ENCODE peak calls at places on chromosomes 4 and X, in seven cellular contexts. T is A549, G is body of pancreas, Z is adrenal gland, U is prostate gland, V is WERI-Rb-1, W is tibial nerve. J is an unnamed sample.
A peak's percentile ranks its signal among the peaks of the same experiment; 100 is the strongest.

GRCh38 chr4:21664355-21664754 is 284.2 kb downstream of the KCNIP4 start:
- DNase-seq in V (no peak), G (no peak), T (no peak), U (no peak), W (no peak), Z (no peak), J (peak; percentile 86)

GRCh38 chr4:6332042-6332668 is 62.5 kb downstream of the WFS1 start:
- DNase-seq in U (no peak), V (peak; percentile 71), T (peak; percentile 13), G (peak; percentile 45), W (no peak), Z (no peak), J (peak; percentile 23)

GRCh38 chr4:2512396-2513135 is 23.9 kb upstream of the FAM193A start:
- DNase-seq in V (no peak), T (no peak), Z (no peak), G (no peak), U (no peak), W (no peak), J (no peak)

GRCh38 chr4:87192155-87192919 is 28.1 kb downstream of the KLHL8 start:
- DNase-seq in T (no peak), U (no peak), V (no peak), Z (no peak), G (no peak), W (no peak), J (no peak)

GRCh38 chr4:169311643-169312365 is 41.0 kb upstream of the SH3RF1 start:
- DNase-seq in G (peak; percentile 53), W (peak; percentile 36), V (peak; percentile 56), T (peak; percentile 36), Z (no peak), U (no peak), J (peak; percentile 67)

GRCh38 chrX:130184168-130184567 is 12.4 kb downstream of the RAB33A start:
- DNase-seq in Z (no peak), T (no peak), V (no peak), W (no peak), U (no peak), G (no peak), J (no peak)

GRCh38 chrX:33086886-33087285 is 124.5 kb downstream of the DMD start:
- DNase-seq in G (no peak), U (no peak), Z (no peak), T (no peak), V (no peak), W (no peak), J (no peak)

GRCh38 chr4:93719552-93719951 is 109.0 kb upstream of the ATOH1 start:
- DNase-seq in U (no peak), G (no peak), V (no peak), T (no peak), W (no peak), Z (no peak), J (no peak)

GRCh38 chr4:145308598-145308997 is 128.2 kb upstream of the OTUD4 start:
- DNase-seq in Z (no peak), V (no peak), G (no peak), T (no peak), U (no peak), W (no peak), J (peak; percentile 46)

GRCh38 chr4:35167385-35167784 is 1076.9 kb downstream of the ARAP2 start:
- DNase-seq in V (no peak), G (no peak), T (no peak), U (no peak), W (no peak), Z (no peak), J (no peak)

GRCh38 chr4:165301833-165302232 is 25.6 kb upstream of the MSMO1 start:
- DNase-seq in V (no peak), Z (no peak), U (no peak), T (no peak), W (no peak), G (no peak), J (peak; percentile 63)

GRCh38 chrX:56563231-56564116 is at the start of gene UBQLN2:
- DNase-seq in U (peak; percentile 79), Z (peak; percentile 83), W (peak; percentile 72), G (peak; percentile 78), V (peak; percentile 79), T (no peak), J (peak; percentile 80)

GRCh38 chrX:13219990-13220764 is 99.7 kb downstream of the ATXN3L start:
- DNase-seq in T (no peak), W (no peak), U (no peak), Z (no peak), G (no peak), V (no peak), J (peak; percentile 71)

GRCh38 chrX:71533850-71534515 is 1.1 kb downstream of the OGT start:
- DNase-seq in W (peak; percentile 30), G (peak; percentile 20), Z (peak; percentile 27), V (peak; percentile 45), U (peak; percentile 22), T (peak; percentile 16), J (peak; percentile 56)

GRCh38 chr4:107757860-107758476 is 37.9 kb upstream of the PAPSS1 start:
- DNase-seq in T (peak; percentile 11), U (no peak), Z (no peak), G (no peak), W (no peak), V (no peak), J (peak; percentile 54)

GRCh38 chrX:125765347-125765746 is 400.7 kb downstream of the DCAF12L2 start:
- DNase-seq in U (no peak), G (no peak), T (no peak), W (no peak), V (no peak), Z (no peak), J (no peak)

GRCh38 chr4:174244441-174244840 is 39.0 kb downstream of the FBXO8 start:
- DNase-seq in W (no peak), T (no peak), G (no peak), Z (no peak), U (no peak), V (no peak), J (no peak)

GRCh38 chrX:102659790-102660757 is 8.8 kb downstream of the GPRASP1 start:
- DNase-seq in T (peak; percentile 69), G (peak; percentile 87), V (peak; percentile 80), Z (peak; percentile 84), U (peak; percentile 73), W (peak; percentile 92), J (peak; percentile 72)
- TF ChIP-seq CTCF in T (no peak), G (no peak), V (no peak), Z (peak; percentile 37), U (peak; percentile 15), W (no peak), J (peak; percentile 22)

GRCh38 chrX:39773923-39774803 is 323.6 kb downstream of the BCOR start:
- DNase-seq in U (no peak), W (no peak), V (no peak), T (no peak), Z (no peak), G (peak; percentile 26), J (peak; percentile 64)
- H3K4me3 ChIP-seq in U (no peak overlapping the region), W (no peak overlapping the region), V (no peak overlapping the region), T (no peak overlapping the region), Z (no peak overlapping the region), G (no peak overlapping the region), J (no peak overlapping the region)

DNA sequence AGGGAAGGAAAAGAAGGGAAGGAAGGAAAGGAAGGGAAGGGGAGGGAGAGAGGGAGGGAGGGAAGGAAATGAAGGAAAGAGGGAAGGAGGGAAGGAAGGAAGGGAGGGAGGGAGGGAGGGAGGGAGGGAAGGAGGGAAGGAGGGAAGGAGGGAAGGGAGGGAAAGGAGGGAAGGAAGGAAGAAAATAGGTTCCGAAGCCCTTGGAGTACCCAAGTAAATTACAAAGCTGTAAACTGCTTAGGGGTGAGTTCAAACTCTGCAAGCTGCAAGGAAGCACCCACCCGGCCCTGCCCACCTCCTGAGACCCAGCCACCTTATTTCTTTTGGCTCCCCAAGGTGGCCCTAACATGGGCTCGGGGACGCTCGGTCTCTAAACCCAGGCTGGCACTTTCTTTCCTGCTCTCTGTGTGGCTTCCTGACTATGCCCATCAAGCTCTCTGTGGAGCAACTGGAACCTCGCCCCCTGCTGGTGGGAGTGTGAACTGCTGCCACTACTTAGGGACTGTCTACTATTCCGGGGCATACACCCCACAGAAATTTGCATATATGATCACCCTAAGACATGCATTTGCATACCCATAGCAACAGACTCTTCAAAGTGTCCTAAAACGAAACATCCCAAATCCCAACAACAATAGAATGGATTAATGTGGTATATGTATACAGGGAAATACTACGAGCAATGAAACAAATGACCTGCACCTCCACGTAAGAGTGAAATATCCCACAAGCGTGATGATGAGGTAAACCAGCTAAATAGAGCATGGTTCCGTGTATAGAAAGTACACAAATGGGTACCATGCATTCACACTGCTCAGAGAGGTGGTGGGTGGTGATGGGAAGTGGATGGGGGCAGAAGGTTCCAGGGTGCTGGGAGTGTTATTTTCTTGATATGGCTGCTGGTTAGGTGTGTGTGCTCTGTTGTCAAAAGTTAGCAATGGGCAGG is 151.7 kb upstream of the TBL1X start:
- DNase-seq in V (peak; percentile 62), U (no peak), Z (peak; percentile 34), W (peak; percentile 24), G (peak; percentile 50), T (peak; percentile 7), J (no peak)
- TF ChIP-seq CTCF in V (peak; percentile 85), U (peak; percentile 35), Z (peak; percentile 60), W (peak; percentile 52), G (peak; percentile 36), T (peak; percentile 43), J (peak; percentile 57)

DNA sequence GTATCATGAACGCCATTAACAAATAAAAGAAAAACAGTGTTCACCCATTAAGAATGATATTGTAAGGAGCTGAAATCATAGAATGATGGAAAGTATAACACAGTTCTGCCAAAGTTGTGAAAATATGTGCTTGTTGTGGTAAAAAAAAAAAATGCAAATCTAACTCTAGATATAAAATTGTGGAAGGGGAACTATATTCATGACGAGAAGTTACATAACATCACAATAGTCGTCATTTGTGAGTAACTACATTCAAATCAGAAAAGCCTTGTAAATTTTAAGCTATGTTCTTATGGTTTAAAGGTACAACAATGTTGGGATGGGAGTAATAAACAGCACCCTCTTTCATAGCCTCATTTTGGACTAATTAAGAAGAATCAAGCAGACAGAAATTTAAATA is 57.6 kb upstream of the PRDM8 start:
- DNase-seq in W (no peak), V (no peak), T (no peak), U (no peak), G (no peak), Z (no peak), J (no peak)
- H3K4me3 ChIP-seq in W (no peak overlapping the region), V (no peak overlapping the region), T (no peak overlapping the region), U (no peak overlapping the region), G (no peak overlapping the region), Z (no peak overlapping the region), J (no peak overlapping the region)

DNA sequence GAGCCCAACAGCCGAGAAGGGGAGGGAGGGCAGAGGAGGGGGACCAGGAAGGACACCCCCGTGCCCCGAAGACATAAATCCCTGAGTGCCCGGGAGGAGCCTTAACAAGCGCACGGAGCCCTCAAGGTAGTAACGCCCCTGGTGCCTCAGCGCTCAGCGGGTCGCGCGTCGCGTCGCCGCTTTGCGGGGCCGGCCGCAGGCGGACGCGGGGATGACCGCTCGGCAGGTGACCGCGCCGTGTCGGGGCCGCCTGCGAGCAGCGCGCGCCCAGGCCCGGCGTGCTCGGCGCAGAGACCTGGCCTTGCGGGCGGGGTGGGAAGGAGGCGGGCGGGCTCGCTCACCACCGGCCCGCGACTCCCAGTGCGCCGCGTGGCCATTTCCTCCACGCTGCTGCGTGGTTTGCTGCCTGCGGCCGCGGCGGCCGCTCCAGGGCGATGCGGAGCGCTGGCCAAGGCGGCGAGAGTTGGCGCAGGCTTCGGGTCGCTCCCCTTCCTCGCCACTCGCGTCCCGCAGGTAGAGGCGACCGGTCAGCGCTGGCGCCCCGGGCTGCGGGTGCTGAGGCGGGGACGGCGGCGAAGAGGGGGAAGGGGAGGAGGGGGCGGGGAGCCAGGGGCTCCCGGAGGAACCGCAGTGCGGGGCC is 632 bp downstream of the CCSER1 start:
- DNase-seq in G (peak; percentile 54), U (peak; percentile 22), T (no peak), W (no peak), V (no peak), Z (peak; percentile 14), J (no peak)
- TF ChIP-seq CTCF in G (no peak), U (no peak), T (no peak), W (no peak), V (no peak), Z (no peak), J (no peak)

J was measured in fibroblast of villous mesenchyme.